ENCODE peak calls at places on chromosomes 11 and 22, in eight cellular contexts. E is spleen, T is fibroblast of lung, Z is right atrium auricular region, V is Peyer's patch, D is PC-9, Q is left ventricle myocardium inferior, L is Panc1. U is an unnamed sample. For H3K36me3, the result is how much of the 10 kb centered on the place peaks cover.

GRCh38 chr11:99020324-99021225 is at the start of gene CNTN5:
- DNase-seq in E (no peak), T (peak), Z (peak), V (peak), D (peak), Q (peak), L (no peak), U (no peak)

GRCh38 chr22:42701694-42702093 is 19.0 kb downstream of the A4GALT start:
- DNase-seq in E (no peak), T (no peak), Z (no peak), V (no peak), D (no peak), Q (no peak), L (no peak), U (no peak)

GRCh38 chr11:128182844-128183243 is 404.5 kb downstream of the ETS1 start:
- DNase-seq in E (no peak), T (peak), Z (no peak), V (no peak), D (no peak), Q (no peak), L (no peak), U (no peak)

GRCh38 chr11:46710821-46711269 is 8.2 kb upstream of the F2 start:
- DNase-seq in E (no peak), T (peak), Z (peak), V (no peak), D (no peak), Q (peak), L (peak), U (peak)

GRCh38 chr11:550021-550745 is 10.4 kb downstream of the LMNTD2 start:
- DNase-seq in E (no peak), T (no peak), Z (no peak), V (no peak), D (no peak), Q (no peak), L (no peak), U (no peak)

GRCh38 chr11:106683435-106683834 is 334.8 kb downstream of the GUCY1A2 start:
- DNase-seq in E (no peak), T (no peak), Z (no peak), V (no peak), D (no peak), Q (no peak), L (no peak), U (no peak)

GRCh38 chr11:110184974-110185597 is 91.9 kb downstream of the ZC3H12C start:
- DNase-seq in E (no peak), T (peak), Z (peak), V (no peak), D (no peak), Q (no peak), L (no peak), U (no peak)

GRCh38 chr11:70885721-70886305 is 366.6 kb downstream of the SHANK2 start:
- DNase-seq in E (no peak), T (no peak), Z (no peak), V (no peak), D (no peak), Q (no peak), L (no peak), U (no peak)

GRCh38 chr11:42237701-42238235 is 778.3 kb upstream of the LRRC4C start:
- DNase-seq in E (no peak), T (peak), Z (no peak), V (no peak), D (no peak), Q (no peak), L (no peak), U (peak)

GRCh38 chr11:124482362-124483147 is 37.1 kb upstream of the OR8B8 start:
- DNase-seq in E (peak), T (peak), Z (no peak), V (no peak), D (no peak), Q (no peak), L (no peak), U (no peak)
- TF ChIP-seq CTCF in E (no peak), T (no peak), Z (no peak), V (no peak), D (no peak), Q (no peak), L (no peak), U (no peak)

DNA sequence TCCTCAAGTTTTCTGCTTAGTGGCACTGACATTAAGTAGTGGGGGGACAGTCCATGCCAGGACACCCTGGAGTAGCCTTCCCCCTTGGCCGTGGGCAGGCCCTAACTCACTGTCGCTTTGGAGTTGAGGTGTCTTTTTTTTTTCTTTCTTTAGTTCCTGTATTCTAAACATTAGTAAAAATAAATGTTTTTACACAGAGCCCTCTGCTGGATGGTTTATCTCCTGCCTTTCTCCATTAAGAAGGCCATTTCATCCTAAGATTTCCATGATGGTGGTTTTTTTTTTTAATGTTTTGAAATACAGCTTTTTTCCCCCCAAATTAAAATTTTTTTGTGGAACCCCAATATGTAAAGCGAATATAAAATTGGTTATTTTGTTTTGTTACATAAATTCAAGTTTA is 1.8 kb upstream of the TIGD3 start:
- DNase-seq in E (no peak), T (no peak), Z (no peak), V (no peak), D (no peak), Q (no peak), L (no peak), U (no peak)
- H3K36me3 ChIP-seq in E (half or more), T (under half), Z (under half), V (under half), D (under half), Q (under half), L (under half), U (under half)

GRCh38 chr11:40328890-40329617 is 1130.4 kb downstream of the LRRC4C start:
- DNase-seq in E (no peak), T (peak), Z (peak), V (peak), D (peak), Q (peak), L (peak), U (peak)
- H3K4me3 ChIP-seq in E (no peak), T (no peak), Z (no peak), V (no peak), D (no peak), Q (no peak), L (no peak), U (no peak)

GRCh38 chr11:61776561-61777075 is 15.8 kb downstream of the TMEM258 start:
- DNase-seq in E (no peak), T (peak), Z (no peak), V (peak), D (peak), Q (no peak), L (no peak), U (no peak)
- TF ChIP-seq CTCF in E (peak), T (peak), Z (peak), V (peak), D (peak), Q (peak), L (peak), U (peak)

GRCh38 chr11:48123934-48124755 is 92.5 kb upstream of the OR4B1 start:
- DNase-seq in E (no peak), T (no peak), Z (no peak), V (no peak), D (no peak), Q (no peak), L (no peak), U (no peak)
- H3K36me3 ChIP-seq in E (half or more), T (under half), Z (under half), V (under half), D (under half), Q (under half), L (under half), U (under half)

GRCh38 chr22:29299136-29299900 is 7.1 kb upstream of the GAS2L1 start:
- DNase-seq in E (no peak), T (no peak), Z (peak), V (no peak), D (no peak), Q (no peak), L (no peak), U (no peak)
- H3K4me3 ChIP-seq in E (no peak), T (no peak), Z (no peak), V (no peak), D (no peak), Q (no peak), L (no peak), U (no peak)

DNA sequence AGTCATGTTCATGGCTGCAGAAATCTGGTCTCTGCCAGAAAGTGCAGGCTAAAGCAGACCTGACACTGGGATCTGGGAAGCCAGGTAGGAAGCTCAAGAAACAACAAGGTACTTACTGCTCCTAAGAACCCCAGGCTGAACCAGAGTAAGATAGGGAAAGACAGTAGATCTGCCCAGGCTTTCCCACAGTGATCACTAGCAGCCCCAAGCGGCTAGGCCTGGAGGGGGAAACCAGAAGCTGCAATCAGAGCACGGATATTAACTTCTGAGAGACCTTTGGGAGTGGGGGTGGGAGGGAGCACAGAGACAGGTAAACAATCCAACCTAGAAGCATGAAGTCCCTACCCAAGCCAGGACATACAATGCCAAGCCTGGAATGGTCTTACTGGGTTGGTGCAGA is 135.2 kb upstream of the C11orf58 start:
- DNase-seq in E (no peak), T (no peak), Z (no peak), V (peak), D (no peak), Q (no peak), L (no peak), U (no peak)
- TF ChIP-seq CTCF in E (no peak), T (no peak), Z (peak), V (peak), D (no peak), Q (peak), L (no peak), U (no peak)

DNA sequence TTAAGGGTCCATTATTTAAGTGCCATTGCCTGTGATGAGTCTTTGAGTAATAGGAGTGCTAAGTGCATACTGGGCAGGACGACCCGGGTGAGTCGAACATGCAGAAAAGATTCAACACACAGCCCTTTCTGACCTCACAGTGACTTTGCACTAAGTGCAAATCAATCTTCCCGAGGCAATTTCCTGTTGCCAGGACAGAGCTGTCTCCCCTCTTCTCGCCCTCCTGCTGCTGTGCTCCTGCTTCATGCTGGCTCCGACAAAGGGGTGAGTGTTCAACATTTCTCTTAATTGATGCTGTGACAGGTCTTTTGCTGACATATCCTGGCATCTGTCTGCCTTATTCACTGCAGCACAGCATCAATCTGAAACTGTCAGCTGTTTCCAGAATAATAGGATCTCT is 42.0 kb downstream of the MCHR1 start:
- DNase-seq in E (no peak), T (peak), Z (no peak), V (no peak), D (no peak), Q (no peak), L (no peak), U (no peak)
- H3K36me3 ChIP-seq in E (under half), T (under half), Z (under half), V (under half), D (under half), Q (under half), L (under half), U (under half)

DNA sequence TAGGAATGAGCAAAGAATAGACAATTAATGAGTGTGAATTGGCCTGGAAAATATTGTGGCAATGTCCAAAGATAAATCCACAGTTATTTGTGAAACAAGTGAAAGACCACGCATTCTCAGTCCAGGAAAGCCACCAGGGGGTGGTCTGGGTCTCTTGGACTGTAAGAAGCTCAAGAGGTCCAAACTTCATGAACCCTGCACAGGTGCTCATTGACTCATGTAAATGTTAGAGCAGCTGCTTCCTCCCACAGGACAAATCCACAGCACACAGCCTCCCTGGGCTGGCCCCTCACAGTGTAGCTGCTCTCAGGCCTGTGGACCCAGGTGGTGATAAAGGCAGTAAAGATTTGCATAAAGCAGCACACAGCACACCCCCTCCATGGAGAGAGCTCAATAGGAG is 114.0 kb downstream of the ZNF280B start:
- DNase-seq in E (peak), T (no peak), Z (peak), V (peak), D (no peak), Q (no peak), L (no peak), U (no peak)
- H3K4me3 ChIP-seq in E (no peak), T (no peak), Z (no peak), V (no peak), D (no peak), Q (no peak), L (no peak), U (no peak)